ENCODE peak calls at places on chromosomes 6 and 20, in nine cellular contexts. O is spleen, H is RWPE1, T is BJ, W is MCF 10A, R is A549, I is mammary epithelial cell, K is endothelial cell, U is kidney epithelial cell. A is an unnamed sample.

GRCh38 chr6:135301304-135301703 is 120.2 kb downstream of the MYB start:
- DNase-seq in O (no peak), K (no peak), W (no peak), U (no peak), R (no peak), H (no peak), T (no peak), I (no peak), A (no peak)

GRCh38 chr20:4725263-4725550 is 3.5 kb downstream of the PRND start:
- DNase-seq in R (no peak), O (no peak), I (no peak), K (no peak), T (no peak), U (no peak), W (no peak), H (no peak), A (no peak)

GRCh38 chr20:48616481-48616880 is 211.3 kb downstream of the PREX1 start:
- DNase-seq in W (no peak), R (no peak), T (no peak), K (no peak), O (peak; percentile 56), U (no peak), H (no peak), I (no peak), A (no peak)

GRCh38 chr20:25077610-25078169 is 4.3 kb downstream of the VSX1 start:
- DNase-seq in U (no peak), T (no peak), R (peak; percentile 49), I (no peak), O (peak; percentile 82), K (peak; percentile 40), H (no peak), W (no peak), A (peak; percentile 17)

GRCh38 chr6:49333345-49334120 is 129.5 kb downstream of the MMUT start:
- DNase-seq in U (no peak), K (no peak), H (peak; percentile 2), T (no peak), W (peak; percentile 6), I (peak; percentile 65), R (no peak), O (no peak), A (no peak)

GRCh38 chr20:57332105-57333089 is 2.8 kb downstream of the SPO11 start:
- DNase-seq in H (peak; percentile 59), I (peak; percentile 8), U (no peak), O (no peak), R (peak; percentile 26), T (no peak), W (peak; percentile 41), K (no peak), A (no peak)

GRCh38 chr20:58650776-58651547 is at the start of gene STX16:
- DNase-seq in W (peak; percentile 95), O (peak; percentile 97), I (peak; percentile 95), T (no peak), K (peak; percentile 89), R (peak; percentile 96), H (peak; percentile 100), U (no peak), A (peak; percentile 90)

GRCh38 chr6:122068291-122068769 is 331.1 kb upstream of the HSF2 start:
- DNase-seq in U (no peak), T (no peak), R (no peak), I (no peak), H (no peak), O (no peak), W (no peak), K (no peak), A (no peak)

GRCh38 chr6:16471222-16471784 is 232.9 kb downstream of the GMPR start:
- DNase-seq in I (no peak), K (no peak), W (no peak), O (no peak), H (no peak), U (no peak), T (no peak), R (no peak), A (peak; percentile 55)

GRCh38 chr6:151443911-151444621 is 7.9 kb downstream of the RMND1 start:
- DNase-seq in U (no peak), O (no peak), T (no peak), H (no peak), K (no peak), I (peak; percentile 28), R (no peak), W (no peak), A (no peak)

GRCh38 chr20:63234693-63235398 is 859 bp upstream of the BIRC7 start:
- DNase-seq in U (no peak), H (peak; percentile 80), R (peak; percentile 78), W (peak; percentile 59), I (peak; percentile 26), T (no peak), O (no peak), K (peak; percentile 58), A (peak; percentile 58)

GRCh38 chr6:7152467-7152866 is 44.7 kb downstream of the RREB1 start:
- DNase-seq in R (no peak), O (no peak), I (no peak), U (no peak), T (no peak), W (no peak), H (no peak), K (no peak), A (no peak)

GRCh38 chr6:89782222-89782621 is 37.4 kb downstream of the MDN1 start:
- DNase-seq in I (peak; percentile 37), K (no peak), U (no peak), T (no peak), H (no peak), W (no peak), O (no peak), R (no peak), A (no peak)

GRCh38 chr6:11270030-11271027 is 37.9 kb upstream of the NEDD9 start:
- DNase-seq in R (peak; percentile 59), O (no peak), I (no peak), H (no peak), K (no peak), W (no peak), U (no peak), T (no peak), A (no peak)

GRCh38 chr20:3660262-3661059 is 2.7 kb downstream of the GFRA4 start:
- DNase-seq in H (no peak), T (no peak), K (no peak), U (no peak), R (no peak), I (no peak), W (no peak), O (no peak), A (no peak)

GRCh38 chr20:56911946-56912345 is 282.8 kb downstream of the TFAP2C start:
- DNase-seq in U (no peak), R (no peak), T (no peak), W (no peak), O (no peak), H (no peak), I (no peak), K (no peak), A (no peak)

GRCh38 chr6:81938991-81939773 is 186.7 kb upstream of the TENT5A start:
- DNase-seq in H (no peak), O (no peak), T (peak; percentile 27), U (no peak), R (no peak), K (no peak), W (no peak), I (peak; percentile 43), A (no peak)

GRCh38 chr6:31597006-31597405 is 4.2 kb upstream of the NCR3 start:
- DNase-seq in U (no peak), K (no peak), T (no peak), H (peak; percentile 34), O (no peak), I (no peak), R (peak; percentile 39), W (peak; percentile 56), A (peak; percentile 71)

DNA sequence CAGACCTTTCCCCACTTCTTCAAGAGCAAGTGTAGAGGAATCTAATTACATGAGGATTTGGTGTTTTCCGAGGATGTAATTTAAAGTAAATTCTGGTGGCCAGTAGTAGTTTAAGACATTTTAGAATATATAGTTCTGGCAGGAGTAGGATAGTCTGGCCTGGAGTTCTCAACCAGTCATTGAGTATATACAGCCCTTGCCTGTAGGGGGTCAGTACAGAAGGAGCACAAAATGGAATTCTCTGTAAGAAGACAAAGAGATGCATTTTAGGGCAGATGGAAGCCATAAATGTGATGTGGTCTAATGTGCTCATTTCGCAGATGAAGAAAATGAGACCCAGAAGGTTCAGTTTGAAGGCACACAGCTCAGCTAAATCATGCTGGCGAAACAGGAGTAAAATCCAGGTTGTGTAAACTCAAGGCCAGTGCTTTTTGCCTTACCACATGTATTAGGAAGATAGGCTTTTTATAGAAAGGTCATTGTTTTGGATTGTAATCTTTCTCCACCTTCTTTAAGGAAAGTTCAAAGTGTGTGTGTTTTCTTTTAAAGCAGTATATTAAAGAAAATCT is 29.6 kb downstream of the QKI start:
- DNase-seq in U (no peak), I (no peak), W (no peak), T (no peak), R (no peak), K (no peak), O (no peak), H (no peak), A (no peak)
- TF ChIP-seq CTCF in U (no peak), I (no peak), W (no peak), T (no peak), R (no peak), K (peak; percentile 15), O (no peak), H (no peak), A (no peak)

DNA sequence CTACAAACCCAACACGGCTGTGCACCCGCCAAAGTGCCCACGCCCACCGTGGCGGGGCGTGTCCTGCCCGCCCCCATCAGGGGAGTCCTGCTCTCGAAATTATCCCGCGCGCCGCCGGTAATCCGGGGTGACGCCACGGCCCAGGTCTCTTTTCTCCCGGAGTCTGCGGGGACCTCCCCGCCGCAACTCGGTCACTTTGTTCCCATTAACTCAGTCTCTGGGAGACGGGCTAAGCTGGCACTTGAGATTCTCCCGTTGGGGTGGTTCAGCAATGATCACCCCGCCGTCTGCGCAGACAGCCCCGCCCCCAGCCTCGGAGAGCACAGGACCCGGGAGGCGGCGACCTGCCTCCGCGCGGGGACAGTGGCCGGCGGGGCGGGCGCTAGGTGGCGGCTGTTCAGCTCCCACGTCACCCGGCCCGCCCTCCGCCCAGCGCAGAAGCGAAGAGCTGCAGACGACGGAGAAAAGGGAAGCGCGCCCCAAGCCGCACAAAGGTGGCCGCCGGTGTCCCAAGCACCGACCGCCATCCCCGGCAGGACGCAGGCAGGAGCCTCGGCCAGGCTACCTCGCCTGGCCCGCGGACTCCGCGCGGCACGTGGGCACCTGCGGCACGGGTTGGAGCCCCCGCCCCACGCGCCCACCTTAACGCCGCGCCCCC is 31.5 kb downstream of the SF3B5 start:
- DNase-seq in H (peak; percentile 23), I (peak; percentile 31), O (peak; percentile 100), W (peak; percentile 42), K (peak; percentile 60), T (no peak), R (peak; percentile 53), U (no peak), A (peak; percentile 93)
- TF ChIP-seq CTCF in H (peak; percentile 20), I (no peak), O (peak; percentile 51), W (no peak), K (no peak), T (no peak), R (peak; percentile 17), U (peak; percentile 12), A (no peak)

GRCh38 chr20:19322061-19322985 is 109.9 kb downstream of the SLC24A3 start:
- DNase-seq in I (no peak), W (no peak), U (no peak), R (no peak), O (no peak), K (no peak), H (no peak), T (no peak), A (no peak)
- TF ChIP-seq CTCF in I (no peak), W (no peak), U (no peak), R (no peak), O (no peak), K (no peak), H (no peak), T (no peak), A (no peak)

GRCh38 chr6:30493643-30494250 is 4.4 kb downstream of the HLA-E start:
- DNase-seq in I (no peak), U (no peak), R (no peak), O (peak; percentile 83), H (no peak), K (no peak), W (no peak), T (no peak), A (peak; percentile 76)
- TF ChIP-seq CTCF in I (no peak), U (peak; percentile 21), R (no peak), O (no peak), H (no peak), K (peak; percentile 12), W (no peak), T (peak; percentile 27), A (peak; percentile 41)

A was measured in activated CD8-positive, alpha-beta T cell treated with anti-CD3 and anti-CD28 coated beads for 36 hours.